ENCODE peak calls at places on chromosome 1, in seven cellular contexts. R is NCI-H2081; E is fibroblast of lung; U is cortex of kidney; M is stimulated activated CD4-positive, alpha-beta T cell treated with anti-CD3 and anti-CD28 coated beads, Interleukin-2, amount 100 ng/mL, for 24 hours; K is BE2C; F is omental fat pad. N is an unnamed sample.
A peak's percentile ranks its signal among the peaks of the same experiment; 100 is the strongest.

GRCh38 chr1:20061866-20062265 is 8.1 kb upstream of the PLA2G5 start:
- DNase-seq in R (no peak), E (no peak), U (no peak), M (no peak), K (no peak), F (no peak), N (no peak)

GRCh38 chr1:47587891-47588582 is 150.2 kb downstream of the FOXD2 start:
- DNase-seq in R (no peak), E (no peak), U (no peak), M (no peak), K (peak; percentile 40), F (no peak), N (peak; percentile 45)

GRCh38 chr1:163171826-163172225 is 30.9 kb downstream of the RGS5 start:
- DNase-seq in R (no peak), E (peak; percentile 36), U (no peak), M (no peak), K (no peak), F (no peak), N (no peak)

GRCh38 chr1:9202240-9202870 is 32.2 kb upstream of the H6PD start:
- DNase-seq in R (no peak), E (no peak), U (no peak), M (no peak), K (no peak), F (no peak), N (no peak)

GRCh38 chr1:14602131-14602530 is 3.6 kb downstream of the KAZN start:
- DNase-seq in R (no peak), E (peak; percentile 36), U (no peak), M (no peak), K (no peak), F (peak; percentile 60), N (peak; percentile 85)

GRCh38 chr1:167819849-167820683 is 93.9 kb downstream of the ADCY10 start:
- DNase-seq in R (no peak), E (peak; percentile 89), U (no peak), M (peak; percentile 20), K (peak; percentile 86), F (no peak), N (peak; percentile 80)

GRCh38 chr1:109369167-109369746 is 28.5 kb downstream of the SORT1 start:
- DNase-seq in R (no peak), E (no peak), U (no peak), M (no peak), K (no peak), F (no peak), N (no peak)

GRCh38 chr1:205813755-205814058 is 709 bp upstream of the SLC41A1 start:
- DNase-seq in R (no peak), E (peak; percentile 56), U (no peak), M (no peak), K (no peak), F (no peak), N (no peak)